ENCODE peak calls at places on chromosomes 1 and 21, in four cellular contexts. X, Z, G and I are unnamed samples.

GRCh38 chr1:201898240-201898894 is 9.7 kb downstream of the SHISA4 start:
- DNase-seq in X (no peak), Z (no peak), G (no peak), I (no peak)

GRCh38 chr1:2208309-2209239 is 14.0 kb upstream of the FAAP20 start:
- DNase-seq in X (no peak), Z (no peak), G (no peak), I (no peak)

GRCh38 chr1:117657031-117657430 is 51.2 kb downstream of the TENT5C start:
- DNase-seq in X (no peak), Z (no peak), G (no peak), I (no peak)

GRCh38 chr1:54115520-54115919 is 37.3 kb downstream of the CDCP2 start:
- DNase-seq in X (no peak), Z (no peak), G (no peak), I (no peak)

GRCh38 chr1:61083014-61083798 is 845 bp downstream of the NFIA start:
- DNase-seq in X (no peak), Z (no peak), G (peak), I (no peak)

GRCh38 chr1:246279402-246279801 is 227.7 kb downstream of the SMYD3 start:
- DNase-seq in X (no peak), Z (no peak), G (no peak), I (peak)

GRCh38 chr1:201490708-201491131 is 16.2 kb downstream of the CSRP1 start:
- DNase-seq in X (no peak), Z (no peak), G (no peak), I (no peak)

GRCh38 chr1:10599194-10599861 is 124.6 kb downstream of the PEX14 start:
- DNase-seq in X (no peak), Z (no peak), G (no peak), I (no peak)

GRCh38 chr1:66930823-66931174 is 6.0 kb downstream of the MIER1 start:
- DNase-seq in X (no peak), Z (no peak), G (no peak), I (no peak)

GRCh38 chr1:214037468-214037867 is 49.7 kb downstream of the PROX1 start:
- DNase-seq in X (no peak), Z (no peak), G (no peak), I (no peak)

GRCh38 chr1:3546048-3546384 is 65.3 kb downstream of the MEGF6 start:
- DNase-seq in X (no peak), Z (no peak), G (no peak), I (no peak)

GRCh38 chr1:46345281-46345680 is 4.7 kb downstream of the NSUN4 start:
- DNase-seq in X (no peak), Z (no peak), G (no peak), I (no peak)

GRCh38 chr1:19926296-19927129 is 3.1 kb upstream of the PLA2G2E start:
- DNase-seq in X (no peak), Z (no peak), G (no peak), I (no peak)

GRCh38 chr1:116472431-116472961 is 98.3 kb downstream of the CD58 start:
- DNase-seq in X (no peak), Z (no peak), G (no peak), I (no peak)

GRCh38 chr1:170604065-170604464 is 59.9 kb upstream of the PRRX1 start:
- DNase-seq in X (no peak), Z (no peak), G (no peak), I (no peak)

GRCh38 chr1:228283043-228283371 is 75.2 kb downstream of the OBSCN start:
- DNase-seq in X (no peak), Z (no peak), G (peak), I (no peak)

GRCh38 chr1:82366694-82367093 is 566.0 kb downstream of the ADGRL2 start:
- DNase-seq in X (no peak), Z (no peak), G (no peak), I (no peak)

GRCh38 chr1:42358791-42359190 is 21.8 kb upstream of the RIMKLA start:
- DNase-seq in X (no peak), Z (peak), G (no peak), I (no peak)

GRCh38 chr1:37660646-37661045 is 26.0 kb upstream of the RSPO1 start:
- DNase-seq in X (no peak), Z (no peak), G (no peak), I (no peak)

GRCh38 chr1:40754201-40754600 is 29.4 kb upstream of the KCNQ4 start:
- DNase-seq in X (no peak), Z (no peak), G (no peak), I (no peak)

GRCh38 chr1:51729824-51730284 is 113.0 kb downstream of the OSBPL9 start:
- DNase-seq in X (no peak), Z (no peak), G (peak), I (no peak)

GRCh38 chr1:25695991-25696330 is 79.4 kb downstream of the MAN1C1 start:
- DNase-seq in X (no peak), Z (no peak), G (no peak), I (no peak)

GRCh38 chr1:31669786-31670582 is 25.3 kb upstream of the PEF1 start:
- DNase-seq in X (no peak), Z (no peak), G (no peak), I (peak)

GRCh38 chr1:94993931-94994645 is 67.2 kb upstream of the CNN3 start:
- DNase-seq in X (no peak), Z (no peak), G (no peak), I (no peak)

GRCh38 chr1:1943834-1944570 is 24.9 kb upstream of the TMEM52 start:
- DNase-seq in X (no peak), Z (no peak), G (peak), I (no peak)

GRCh38 chr1:248924696-248925532 is 18.9 kb downstream of the PGBD2 start:
- DNase-seq in X (no peak), Z (peak), G (peak), I (peak)

GRCh38 chr21:16239659-16240265 is 510.0 kb downstream of the USP25 start:
- DNase-seq in X (no peak), Z (no peak), G (no peak), I (no peak)

GRCh38 chr1:99993468-99993845 is 23.7 kb downstream of the SLC35A3 start:
- DNase-seq in X (no peak), Z (no peak), G (peak), I (no peak)

GRCh38 chr1:147245586-147246021 is 3.1 kb downstream of the CHD1L start:
- DNase-seq in X (no peak), Z (no peak), G (peak), I (peak)

GRCh38 chr1:147242449-147243227 is at the start of gene CHD1L:
- DNase-seq in X (peak), Z (peak), G (peak), I (peak)

GRCh38 chr1:147241955-147242448 is 482 bp upstream of the CHD1L start:
- DNase-seq in X (no peak), Z (no peak), G (no peak), I (no peak)

GRCh38 chr1:147245129-147245528 is 2.6 kb downstream of the CHD1L start:
- DNase-seq in X (no peak), Z (no peak), G (peak), I (no peak)

GRCh38 chr1:147243228-147243685 is 773 bp downstream of the CHD1L start:
- DNase-seq in X (no peak), Z (no peak), G (peak), I (peak)
- TF ChIP-seq CTCF in X (peak), Z (no peak), G (no peak), I (no peak)

GRCh38 chr1:219316066-219316465 is 142.4 kb downstream of the LYPLAL1 start:
- DNase-seq in X (no peak), Z (no peak), G (no peak), I (no peak)
- TF ChIP-seq POLR2AphosphoS5 in X (no peak), Z (no peak), G (no peak), I (no peak)

GRCh38 chr1:156064615-156065014 is 3.7 kb downstream of the RAB25 start:
- DNase-seq in X (no peak), Z (no peak), G (no peak), I (no peak)

GRCh38 chr1:156063997-156064285 is 3.0 kb downstream of the RAB25 start:
- DNase-seq in X (no peak), Z (no peak), G (no peak), I (no peak)

GRCh38 chr1:156062189-156062588 is 1.2 kb downstream of the RAB25 start:
- DNase-seq in X (no peak), Z (no peak), G (no peak), I (no peak)

GRCh38 chr1:156065212-156065611 is 4.3 kb downstream of the RAB25 start:
- DNase-seq in X (no peak), Z (no peak), G (no peak), I (no peak)

DNA sequence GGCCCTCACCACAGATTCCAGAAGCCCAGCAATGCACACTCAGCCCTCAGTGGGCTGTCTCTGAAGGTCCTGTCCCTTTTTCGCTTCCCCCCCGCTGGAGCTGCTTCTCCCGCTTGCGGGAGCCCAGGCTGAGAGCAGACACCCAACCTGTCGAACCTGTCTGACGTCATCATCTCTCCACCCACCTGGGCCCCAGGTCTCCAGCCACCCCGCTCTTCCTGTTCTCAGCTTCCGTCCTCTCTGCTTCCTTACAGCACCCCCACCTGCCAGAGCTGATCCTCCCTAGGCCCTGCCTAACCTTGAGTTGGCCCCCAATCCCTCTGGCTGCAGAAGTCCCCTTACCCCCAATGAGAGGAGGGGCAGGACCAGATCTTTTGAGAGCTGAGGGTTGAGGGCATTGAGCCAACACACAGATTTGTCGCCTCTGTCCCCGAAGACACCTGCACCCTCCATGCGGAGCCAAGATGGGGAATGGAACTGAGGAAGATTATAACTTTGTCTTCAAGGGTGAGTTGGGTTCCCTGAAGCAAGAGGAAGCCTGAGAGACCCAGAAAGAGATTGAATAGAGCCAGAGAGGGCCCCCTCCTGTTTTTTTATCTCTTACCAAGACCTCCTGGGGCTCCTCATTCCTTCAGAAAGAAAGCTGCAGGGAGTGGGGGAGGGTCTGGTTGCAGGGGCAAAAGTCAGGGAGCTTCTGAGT is at the start of gene RAB25:
- DNase-seq in X (peak), Z (no peak), G (no peak), I (no peak)
- TF ChIP-seq GABPA in X (peak), Z (no peak), G (no peak), I (no peak)

DNA sequence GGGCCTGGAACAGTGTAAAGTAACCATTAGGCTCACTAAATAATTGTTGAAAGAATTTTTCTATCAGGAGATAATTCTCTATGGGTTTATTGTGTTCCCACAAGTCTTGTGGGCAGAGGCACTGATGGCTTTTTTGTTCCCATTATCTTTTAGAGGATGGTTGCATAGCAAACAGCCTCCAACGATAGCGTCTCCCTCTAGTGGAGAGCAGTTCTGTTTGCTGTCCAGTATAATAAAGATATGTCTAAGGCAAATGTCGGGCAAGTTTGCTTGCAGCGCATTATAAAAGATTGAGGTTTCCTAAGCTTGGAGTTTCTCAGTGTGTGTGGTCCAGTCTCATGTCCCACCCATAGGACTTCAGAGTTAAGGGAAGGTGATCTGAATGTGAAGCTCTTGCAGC is 1.3 kb upstream of the SLC6A17 start:
- DNase-seq in X (no peak), Z (no peak), G (peak), I (no peak)
- TF ChIP-seq CTCF in X (no peak), Z (peak), G (peak), I (peak)

DNA sequence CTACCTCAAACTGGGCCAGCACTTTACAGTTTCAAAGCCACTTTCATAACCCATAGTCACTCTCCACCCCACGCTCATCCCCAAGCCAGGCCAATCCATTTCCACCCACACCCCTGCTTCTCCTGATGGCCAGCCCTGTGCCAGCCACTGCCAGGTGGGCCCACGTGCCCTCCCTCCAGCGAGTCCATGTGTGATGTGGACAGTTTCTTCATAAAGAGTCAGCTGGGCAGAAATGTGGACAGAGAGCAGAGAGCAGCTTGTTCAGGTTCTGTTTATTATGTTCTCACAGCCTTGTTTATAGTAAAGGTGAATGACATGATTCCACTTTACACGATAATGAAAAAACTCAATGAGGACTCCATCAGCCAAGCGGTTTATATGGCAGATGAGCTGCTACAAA is 37.4 kb upstream of the RGS16 start:
- DNase-seq in X (no peak), Z (no peak), G (no peak), I (no peak)
- TF ChIP-seq POLR2AphosphoS5 in X (no peak), Z (no peak), G (no peak), I (no peak)